ENCODE peak calls at places on chromosomes 3 and 15, in five cellular contexts. One of them, this sample, is unnamed.
A peak's percentile ranks its signal among the peaks of the same experiment; 100 is the strongest.

GRCh38 chr15:51931638-51932037 is 39.9 kb downstream of the LEO1 start:
- DNase-seq in fibroblast of mammary gland: peak; percentile 72
- DNase-seq in IMR-90: peak; percentile 74
- DNase-seq in adrenal gland: no peak
- DNase-seq in skeletal muscle cell: no peak
- DNase-seq in this sample: no peak

GRCh38 chr15:56765252-56765651 is 31.9 kb upstream of the ZNF280D start:
- DNase-seq in fibroblast of mammary gland: peak; percentile 86
- DNase-seq in IMR-90: peak; percentile 80
- DNase-seq in adrenal gland: no peak
- DNase-seq in skeletal muscle cell: peak; percentile 77
- DNase-seq in this sample: peak; percentile 90

GRCh38 chr3:127701281-127701792 is 28.6 kb downstream of the ABTB1 start:
- DNase-seq in fibroblast of mammary gland: no peak
- DNase-seq in IMR-90: no peak
- DNase-seq in adrenal gland: no peak
- DNase-seq in skeletal muscle cell: no peak
- DNase-seq in this sample: no peak

GRCh38 chr3:127532561-127533203 is 57.9 kb downstream of the TPRA1 start:
- DNase-seq in fibroblast of mammary gland: no peak
- DNase-seq in IMR-90: no peak
- DNase-seq in adrenal gland: no peak
- DNase-seq in skeletal muscle cell: no peak
- DNase-seq in this sample: no peak

GRCh38 chr15:58228708-58229107 is 90.5 kb downstream of the AQP9 start:
- DNase-seq in fibroblast of mammary gland: peak; percentile 72
- DNase-seq in IMR-90: peak; percentile 90
- DNase-seq in adrenal gland: no peak
- DNase-seq in skeletal muscle cell: peak; percentile 71
- DNase-seq in this sample: peak; percentile 61

GRCh38 chr3:178072391-178072790 is 463.8 kb upstream of the KCNMB2 start:
- DNase-seq in fibroblast of mammary gland: no peak
- DNase-seq in IMR-90: peak; percentile 56
- DNase-seq in adrenal gland: no peak
- DNase-seq in skeletal muscle cell: no peak
- DNase-seq in this sample: no peak

GRCh38 chr3:12427551-12427950 is 56.7 kb upstream of the TSEN2 start:
- DNase-seq in fibroblast of mammary gland: peak; percentile 18
- DNase-seq in IMR-90: no peak
- DNase-seq in adrenal gland: no peak
- DNase-seq in skeletal muscle cell: no peak
- DNase-seq in this sample: no peak

GRCh38 chr15:99506399-99506798 is 59.4 kb upstream of the MEF2A start:
- DNase-seq in fibroblast of mammary gland: peak; percentile 2
- DNase-seq in IMR-90: no peak
- DNase-seq in adrenal gland: no peak
- DNase-seq in skeletal muscle cell: no peak
- DNase-seq in this sample: no peak

GRCh38 chr15:34737379-34737928 is 17.3 kb downstream of the GJD2 start:
- DNase-seq in fibroblast of mammary gland: no peak
- DNase-seq in IMR-90: peak; percentile 40
- DNase-seq in adrenal gland: no peak
- DNase-seq in skeletal muscle cell: no peak
- DNase-seq in this sample: no peak

GRCh38 chr3:42101048-42101447 is 9.9 kb downstream of the TRAK1 start:
- DNase-seq in fibroblast of mammary gland: peak; percentile 85
- DNase-seq in IMR-90: peak; percentile 79
- DNase-seq in adrenal gland: peak; percentile 55
- DNase-seq in skeletal muscle cell: peak; percentile 53
- DNase-seq in this sample: no peak

GRCh38 chr3:31064021-31064420 is 169.6 kb upstream of the GADL1 start:
- DNase-seq in fibroblast of mammary gland: peak; percentile 46
- DNase-seq in IMR-90: peak; percentile 10
- DNase-seq in adrenal gland: no peak
- DNase-seq in skeletal muscle cell: no peak
- DNase-seq in this sample: no peak

GRCh38 chr15:31474059-31474868 is 147.6 kb downstream of the KLF13 start:
- DNase-seq in fibroblast of mammary gland: no peak
- DNase-seq in IMR-90: no peak
- DNase-seq in adrenal gland: no peak
- DNase-seq in skeletal muscle cell: no peak
- DNase-seq in this sample: no peak

GRCh38 chr3:174498638-174499037 is 360.5 kb upstream of the NAALADL2 start:
- DNase-seq in fibroblast of mammary gland: peak; percentile 71
- DNase-seq in IMR-90: peak; percentile 63
- DNase-seq in adrenal gland: no peak
- DNase-seq in skeletal muscle cell: no peak
- DNase-seq in this sample: no peak

GRCh38 chr3:61991706-61992105 is 381.6 kb downstream of the FEZF2 start:
- DNase-seq in fibroblast of mammary gland: no peak
- DNase-seq in IMR-90: no peak
- DNase-seq in adrenal gland: no peak
- DNase-seq in skeletal muscle cell: no peak
- DNase-seq in this sample: no peak

GRCh38 chr3:30355622-30356021 is 250.8 kb upstream of the TGFBR2 start:
- DNase-seq in fibroblast of mammary gland: no peak
- DNase-seq in IMR-90: peak; percentile 16
- DNase-seq in adrenal gland: no peak
- DNase-seq in skeletal muscle cell: no peak
- DNase-seq in this sample: peak; percentile 81

GRCh38 chr3:143826296-143826695 is 22.0 kb downstream of the SLC9A9 start:
- DNase-seq in fibroblast of mammary gland: no peak
- DNase-seq in IMR-90: no peak
- DNase-seq in adrenal gland: peak; percentile 41
- DNase-seq in skeletal muscle cell: no peak
- DNase-seq in this sample: no peak

GRCh38 chr15:77892335-77892734 is 185.2 kb downstream of the TBC1D2B start:
- DNase-seq in fibroblast of mammary gland: no peak
- DNase-seq in IMR-90: no peak
- DNase-seq in adrenal gland: no peak
- DNase-seq in skeletal muscle cell: no peak
- DNase-seq in this sample: no peak

GRCh38 chr15:68188647-68189046 is 16.5 kb downstream of the CALML4 start:
- DNase-seq in fibroblast of mammary gland: no peak
- DNase-seq in IMR-90: no peak
- DNase-seq in adrenal gland: no peak
- DNase-seq in skeletal muscle cell: no peak
- DNase-seq in this sample: no peak

GRCh38 chr3:160259589-160259988 is 34.4 kb downstream of the C3orf80 start:
- DNase-seq in fibroblast of mammary gland: peak; percentile 29
- DNase-seq in IMR-90: peak; percentile 6
- DNase-seq in adrenal gland: no peak
- DNase-seq in skeletal muscle cell: no peak
- DNase-seq in this sample: no peak

GRCh38 chr3:32577174-32577573 is 6.5 kb upstream of the DYNC1LI1 start:
- DNase-seq in fibroblast of mammary gland: no peak
- DNase-seq in IMR-90: no peak
- DNase-seq in adrenal gland: no peak
- DNase-seq in skeletal muscle cell: no peak
- DNase-seq in this sample: no peak

GRCh38 chr3:32583708-32584107 is 13.1 kb upstream of the DYNC1LI1 start:
- DNase-seq in fibroblast of mammary gland: no peak
- DNase-seq in IMR-90: peak; percentile 66
- DNase-seq in adrenal gland: no peak
- DNase-seq in skeletal muscle cell: no peak
- DNase-seq in this sample: no peak

GRCh38 chr3:32575451-32575850 is 4.8 kb upstream of the DYNC1LI1 start:
- DNase-seq in fibroblast of mammary gland: peak; percentile 33
- DNase-seq in IMR-90: peak; percentile 69
- DNase-seq in adrenal gland: no peak
- DNase-seq in skeletal muscle cell: no peak
- DNase-seq in this sample: no peak

DNA sequence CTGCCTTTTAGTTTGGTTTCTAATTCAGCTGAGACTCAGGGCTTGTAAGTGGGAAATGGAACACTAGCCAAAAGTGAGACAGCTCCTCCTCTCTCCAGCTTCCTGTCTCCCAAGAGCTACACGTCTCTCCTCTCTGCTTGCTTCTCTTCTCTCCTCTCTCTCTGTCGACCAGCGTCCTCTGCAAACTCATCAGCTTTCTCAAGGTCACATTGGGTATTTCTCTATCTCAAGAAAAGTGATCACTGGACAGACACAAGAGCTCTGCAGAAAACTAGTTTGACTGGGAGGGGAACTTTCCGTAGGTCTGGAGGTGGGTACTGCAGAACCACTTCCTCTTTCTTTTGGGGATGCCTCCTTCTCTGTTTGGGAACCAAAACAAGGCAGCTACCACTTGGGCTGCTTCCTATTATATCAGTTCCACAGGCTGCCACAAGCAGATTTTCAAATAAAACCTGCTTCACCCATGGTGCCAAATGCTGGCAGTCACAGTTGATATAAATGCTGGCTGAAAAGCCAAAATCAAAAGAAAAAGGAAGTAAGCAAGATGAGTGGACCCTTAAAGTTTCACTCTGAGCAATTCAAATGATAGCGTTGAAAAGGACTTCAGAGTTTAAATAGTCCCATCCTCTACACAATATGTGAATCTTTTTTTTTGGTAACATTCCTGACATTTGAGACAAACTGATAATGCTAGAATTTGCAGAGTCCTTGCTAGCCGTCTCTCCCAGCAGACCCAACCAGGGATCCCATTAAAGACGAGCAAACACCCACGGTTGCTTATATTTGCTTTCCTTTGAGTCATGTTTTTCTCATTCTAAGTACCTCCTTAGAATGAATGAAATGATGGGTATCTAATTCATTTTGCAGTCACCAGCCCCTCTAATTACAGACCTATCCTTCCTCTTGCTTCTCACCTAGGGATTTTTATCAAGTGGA is 7.2 kb upstream of the DYNC1LI1 start:
- DNase-seq in fibroblast of mammary gland: peak; percentile 61
- DNase-seq in IMR-90: peak; percentile 65
- DNase-seq in adrenal gland: peak; percentile 22
- DNase-seq in skeletal muscle cell: no peak
- DNase-seq in this sample: no peak
- H3K4me3 ChIP-seq in fibroblast of mammary gland: no peak overlapping the region
- H3K4me3 ChIP-seq in IMR-90: peak overlapping the region; percentile 41
- H3K4me3 ChIP-seq in adrenal gland: peak overlapping the region; percentile 9
- H3K4me3 ChIP-seq in skeletal muscle cell: no peak overlapping the region
- H3K4me3 ChIP-seq in this sample: no peak overlapping the region

DNA sequence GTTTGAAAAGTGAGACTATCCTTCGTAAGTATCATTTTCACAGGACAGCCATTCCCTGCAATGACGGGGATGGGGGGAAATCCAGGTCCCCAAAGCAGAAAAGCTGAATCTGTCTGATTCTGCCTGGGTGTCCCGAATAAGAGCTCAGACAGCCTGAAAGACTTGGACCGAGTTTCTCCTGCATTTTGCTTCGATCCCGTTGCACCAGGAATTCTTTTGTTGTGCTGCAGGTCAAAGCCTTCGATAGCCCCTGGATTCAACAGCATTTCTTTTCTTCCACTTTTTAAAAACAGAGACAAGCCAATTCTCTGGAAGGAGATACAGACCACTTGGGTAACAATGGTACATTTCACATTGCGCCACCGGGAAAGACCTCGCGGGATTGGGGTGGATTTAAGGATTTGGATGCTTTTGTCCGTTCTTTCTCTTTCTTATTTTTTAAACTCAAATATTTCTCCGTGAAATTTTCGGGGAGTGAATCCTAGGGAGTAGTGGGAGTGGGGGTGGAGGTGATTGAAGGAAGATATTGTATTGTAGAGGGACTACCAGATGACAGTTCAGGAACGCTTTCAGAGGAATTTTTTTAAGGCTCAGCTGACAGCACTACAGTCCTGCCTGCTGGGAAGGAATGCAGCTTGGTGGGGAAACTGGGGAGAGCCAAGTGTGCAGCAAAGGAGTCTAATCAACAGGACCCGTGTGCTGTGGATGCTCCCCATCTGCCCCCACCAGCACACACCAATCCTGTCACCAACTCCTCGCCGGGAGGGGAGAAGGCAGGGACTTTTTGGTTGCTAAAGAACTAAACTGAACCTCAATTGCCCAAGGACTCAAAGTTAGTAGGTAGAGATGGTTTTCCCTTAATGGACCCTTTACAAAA is 2.6 kb downstream of the SLITRK3 start:
- DNase-seq in fibroblast of mammary gland: no peak
- DNase-seq in IMR-90: no peak
- DNase-seq in adrenal gland: no peak
- DNase-seq in skeletal muscle cell: no peak
- DNase-seq in this sample: no peak
- H3K4me3 ChIP-seq in fibroblast of mammary gland: no peak overlapping the region
- H3K4me3 ChIP-seq in IMR-90: no peak overlapping the region
- H3K4me3 ChIP-seq in adrenal gland: no peak overlapping the region
- H3K4me3 ChIP-seq in skeletal muscle cell: peak overlapping the region; percentile 2
- H3K4me3 ChIP-seq in this sample: peak overlapping the region; percentile 34

DNA sequence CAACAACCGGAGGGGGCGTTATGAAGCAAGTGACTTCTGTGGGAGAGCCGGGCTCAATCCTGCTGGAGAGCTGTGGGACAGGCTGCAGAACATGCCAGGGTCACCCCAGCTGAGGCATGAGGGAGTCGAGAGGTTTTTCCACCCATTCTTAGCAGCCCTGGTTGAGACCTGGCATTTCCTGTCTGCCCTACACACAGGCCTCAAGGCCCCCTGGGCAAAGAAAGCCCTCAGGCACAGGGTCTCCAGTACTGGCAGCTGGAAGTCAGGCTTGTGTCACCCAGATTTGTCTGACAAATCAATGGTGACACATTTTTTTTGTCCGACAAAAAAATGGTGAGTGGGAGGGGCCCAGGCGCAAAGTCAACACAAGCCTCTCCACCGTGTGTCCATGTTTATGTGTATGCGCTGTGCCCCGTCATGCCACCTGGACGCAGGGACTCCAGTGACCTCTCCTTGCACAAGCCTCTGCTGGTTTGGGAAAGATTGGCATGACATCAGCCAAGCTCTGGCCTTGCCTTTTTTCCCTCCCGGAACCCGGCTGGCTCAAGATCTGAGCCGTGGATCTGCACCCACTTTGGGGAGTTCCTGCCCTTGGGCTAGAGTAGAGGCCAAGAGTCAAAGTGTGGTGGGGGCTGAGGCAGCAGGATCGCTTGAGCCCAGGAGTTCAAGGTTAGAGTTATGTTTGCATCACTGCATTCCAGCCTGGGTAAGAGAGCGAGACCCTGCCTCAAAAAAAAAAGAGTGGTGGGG is 20.8 kb upstream of the ALAS1 start:
- DNase-seq in fibroblast of mammary gland: no peak
- DNase-seq in IMR-90: no peak
- DNase-seq in adrenal gland: peak; percentile 96
- DNase-seq in skeletal muscle cell: no peak
- DNase-seq in this sample: no peak
- H3K4me3 ChIP-seq in fibroblast of mammary gland: no peak overlapping the region
- H3K4me3 ChIP-seq in IMR-90: no peak overlapping the region
- H3K4me3 ChIP-seq in adrenal gland: no peak overlapping the region
- H3K4me3 ChIP-seq in skeletal muscle cell: no peak overlapping the region
- H3K4me3 ChIP-seq in this sample: no peak overlapping the region

GRCh38 chr15:90885432-90886290 is 1.4 kb downstream of the FES start:
- DNase-seq in fibroblast of mammary gland: peak; percentile 70
- DNase-seq in IMR-90: peak; percentile 51
- DNase-seq in adrenal gland: peak; percentile 69
- DNase-seq in skeletal muscle cell: no peak
- DNase-seq in this sample: no peak
- H3K4me3 ChIP-seq in fibroblast of mammary gland: no peak overlapping the region
- H3K4me3 ChIP-seq in IMR-90: no peak overlapping the region
- H3K4me3 ChIP-seq in adrenal gland: peak overlapping the region; percentile 63
- H3K4me3 ChIP-seq in skeletal muscle cell: no peak overlapping the region
- H3K4me3 ChIP-seq in this sample: no peak overlapping the region